ENCODE peak calls at places on chromosomes 4 and X, in nine cellular contexts. Z is NCI-H774, E is AG08396, Q is Peyer's patch, H is HT-29, G is NCI-H2081, M is OCI-LY7, I is substantia nigra, A is right cardiac atrium. D is an unnamed sample.
A peak's percentile ranks its signal among the peaks of the same experiment; 100 is the strongest.

GRCh38 chrX:9942086-9942485 is 25.1 kb upstream of the CLDN34 start:
- DNase-seq in H (no peak), G (no peak), E (no peak), M (no peak), A (no peak), I (no peak), Q (peak; percentile 22), Z (no peak), D (no peak)

GRCh38 chr4:161360982-161361381 is 802.8 kb downstream of the FSTL5 start:
- DNase-seq in I (no peak), Z (no peak), E (no peak), H (no peak), Q (no peak), G (no peak), A (no peak), M (no peak), D (no peak)

GRCh38 chr4:161822174-161822573 is 341.6 kb downstream of the FSTL5 start:
- DNase-seq in Q (no peak), E (no peak), A (no peak), M (no peak), I (no peak), H (no peak), Z (no peak), G (no peak), D (no peak)

GRCh38 chr4:48078862-48079655 is 55.0 kb downstream of the TXK start:
- DNase-seq in H (peak; percentile 62), G (no peak), Q (no peak), M (no peak), E (no peak), A (no peak), I (no peak), Z (no peak), D (no peak)

GRCh38 chrX:41621236-41621651 is 67.5 kb upstream of the GPR34 start:
- DNase-seq in Q (no peak), M (no peak), Z (no peak), H (peak; percentile 14), G (no peak), E (no peak), I (peak; percentile 0), A (no peak), D (no peak)

GRCh38 chrX:105821471-105822081 is 763 bp upstream of the NRK start:
- DNase-seq in M (no peak), G (no peak), I (no peak), Q (no peak), Z (no peak), H (no peak), E (no peak), A (no peak), D (no peak)

GRCh38 chr4:112183252-112183651 is 38.0 kb downstream of the FAM241A start:
- DNase-seq in M (no peak), I (no peak), H (no peak), G (no peak), E (no peak), Z (no peak), A (no peak), Q (no peak), D (no peak)

GRCh38 chr4:174260099-174260498 is 23.4 kb downstream of the FBXO8 start:
- DNase-seq in A (no peak), I (no peak), E (no peak), Z (no peak), Q (no peak), H (peak; percentile 48), M (no peak), G (no peak), D (no peak)

GRCh38 chrX:154750301-154751120 is at the start of gene GAB3:
- DNase-seq in I (no peak), Q (peak; percentile 48), Z (peak; percentile 8), G (no peak), H (no peak), A (peak; percentile 56), M (no peak), E (no peak), D (no peak)

GRCh38 chr4:69714086-69714485 is 46.3 kb downstream of the SULT1B1 start:
- DNase-seq in Q (no peak), Z (no peak), G (no peak), E (no peak), A (no peak), I (no peak), H (no peak), M (no peak), D (no peak)

GRCh38 chr4:145177906-145178538 is 2.4 kb downstream of the OTUD4 start:
- DNase-seq in G (no peak), H (peak; percentile 49), E (no peak), Q (no peak), A (no peak), M (peak; percentile 36), I (no peak), Z (no peak), D (no peak)

GRCh38 chr4:140497776-140498636 is at the start of gene MGAT4D:
- DNase-seq in Z (no peak), E (no peak), H (no peak), M (no peak), I (no peak), A (no peak), Q (no peak), G (no peak), D (no peak)

GRCh38 chr4:4845027-4845426 is 14.4 kb upstream of the MSX1 start:
- DNase-seq in H (no peak), Z (no peak), I (no peak), G (no peak), Q (no peak), M (no peak), A (no peak), E (no peak), D (no peak)

GRCh38 chr4:142404191-142404611 is 441.9 kb downstream of the INPP4B start:
- DNase-seq in G (no peak), Q (no peak), A (no peak), M (no peak), I (no peak), H (peak; percentile 58), E (peak; percentile 56), Z (no peak), D (no peak)

GRCh38 chr4:142040043-142040442 is 403.7 kb downstream of the IL15 start:
- DNase-seq in H (no peak), E (no peak), Q (no peak), Z (no peak), G (no peak), M (no peak), I (no peak), A (no peak), D (no peak)

GRCh38 chr4:2866891-2867290 is 23.2 kb downstream of the ADD1 start:
- DNase-seq in M (no peak), I (no peak), E (no peak), G (no peak), Z (no peak), A (no peak), H (no peak), Q (no peak), D (no peak)

GRCh38 chrX:153780678-153781427 is at the start of gene SRPK3:
- DNase-seq in H (no peak), Z (no peak), I (no peak), Q (no peak), E (peak; percentile 71), M (no peak), G (no peak), A (no peak), D (no peak)

GRCh38 chr4:70759126-70759525 is 37.4 kb downstream of the RUFY3 start:
- DNase-seq in E (no peak), H (no peak), G (no peak), M (no peak), I (no peak), A (no peak), Z (no peak), Q (no peak), D (no peak)

GRCh38 chrX:10608099-10608498 is 12.3 kb downstream of the MID1 start:
- DNase-seq in G (no peak), Z (no peak), M (no peak), I (no peak), E (no peak), A (no peak), Q (no peak), H (no peak), D (no peak)

GRCh38 chrX:29652484-29652883 is 562.9 kb upstream of the MAGEB2 start:
- DNase-seq in Z (no peak), E (peak; percentile 37), I (no peak), M (no peak), A (no peak), H (no peak), G (no peak), Q (no peak), D (no peak)

GRCh38 chrX:20378291-20378920 is 111.7 kb upstream of the RPS6KA3 start:
- DNase-seq in Q (no peak), H (peak; percentile 72), M (peak; percentile 0), Z (peak; percentile 22), I (no peak), E (peak; percentile 12), G (no peak), A (no peak), D (no peak)

GRCh38 chrX:25659317-25659716 is 478.8 kb upstream of the MAGEB18 start:
- DNase-seq in Z (no peak), M (no peak), Q (no peak), G (no peak), H (no peak), I (no peak), A (no peak), E (no peak), D (no peak)

GRCh38 chr4:17272154-17272553 is 239.7 kb downstream of the QDPR start:
- DNase-seq in Z (no peak), A (no peak), M (no peak), G (no peak), Q (no peak), H (no peak), I (no peak), E (no peak), D (no peak)

GRCh38 chrX:12237131-12237530 is 98.9 kb downstream of the FRMPD4 start:
- DNase-seq in H (no peak), M (no peak), Q (no peak), G (no peak), Z (no peak), A (no peak), E (no peak), I (no peak), D (no peak)

GRCh38 chrX:17372052-17372451 is 2.9 kb upstream of the NHS start:
- DNase-seq in I (no peak), A (no peak), Z (no peak), H (no peak), M (no peak), G (no peak), E (no peak), Q (no peak), D (no peak)

GRCh38 chr4:76175336-76175735 is 27.1 kb upstream of the NUP54 start:
- DNase-seq in A (no peak), I (no peak), E (no peak), G (no peak), M (no peak), H (no peak), Q (no peak), Z (no peak), D (no peak)

GRCh38 chr4:137644201-137644600 is 111.9 kb upstream of the PCDH18 start:
- DNase-seq in Q (no peak), G (no peak), I (no peak), E (no peak), A (no peak), M (no peak), H (no peak), Z (no peak), D (no peak)

GRCh38 chr4:680565-680930 is 6.2 kb downstream of the MYL5 start:
- DNase-seq in Q (peak; percentile 48), E (no peak), H (no peak), M (no peak), G (no peak), Z (no peak), A (no peak), I (no peak), D (no peak)

GRCh38 chr4:5890063-5890727 is 2.7 kb downstream of the CRMP1 start:
- DNase-seq in A (no peak), I (peak; percentile 71), M (no peak), H (no peak), E (no peak), G (peak; percentile 97), Z (peak; percentile 89), Q (no peak), D (peak; percentile 61)

GRCh38 chrX:9566150-9566621 is 101.3 kb downstream of the TBL1X start:
- DNase-seq in Q (no peak), Z (no peak), I (peak; percentile 7), A (peak; percentile 67), M (no peak), H (no peak), G (peak; percentile 68), E (peak; percentile 61), D (no peak)

GRCh38 chrX:122641136-122641535 is 542.9 kb upstream of the GRIA3 start:
- DNase-seq in Q (no peak), M (no peak), H (no peak), G (no peak), Z (no peak), I (no peak), E (no peak), A (no peak), D (no peak)